ENCODE peak calls at places on chromosomes 2 and 18, in seven cellular contexts. C is CD8-positive, alpha-beta T cell; P is ovary; V is skeletal muscle cell; Y is aorta; L is stomach; X is upper lobe of right lung. E is an unnamed sample.

GRCh38 chr2:239551206-239551605 is 150.4 kb upstream of the HDAC4 start:
- DNase-seq in X (no peak), Y (no peak), P (no peak), L (no peak), C (no peak), V (no peak), E (no peak)

GRCh38 chr18:1018211-1018651 is 113.6 kb downstream of the ADCYAP1 start:
- DNase-seq in C (no peak), Y (no peak), P (no peak), X (no peak), L (no peak), V (peak; percentile 33), E (no peak)

GRCh38 chr2:96138146-96139145 is at the start of gene ASTL:
- DNase-seq in C (peak; percentile 73), X (peak; percentile 85), P (no peak), Y (no peak), L (peak; percentile 77), V (no peak), E (peak; percentile 32)

GRCh38 chr18:21550510-21550970 is 50.0 kb downstream of the ESCO1 start:
- DNase-seq in L (no peak), Y (no peak), P (no peak), C (no peak), X (no peak), V (no peak), E (no peak)

GRCh38 chr2:151766421-151767153 is 32.3 kb upstream of the NEB start:
- DNase-seq in C (no peak), P (no peak), L (no peak), V (no peak), Y (no peak), X (no peak), E (no peak)

GRCh38 chr2:85744771-85745601 is 8.8 kb upstream of the ATOH8 start:
- DNase-seq in V (peak; percentile 99), C (no peak), L (no peak), P (peak; percentile 72), X (peak; percentile 43), Y (no peak), E (no peak)

GRCh38 chr2:1856922-1857321 is 112.6 kb upstream of the PXDN start:
- DNase-seq in V (no peak), Y (no peak), P (no peak), X (no peak), C (no peak), L (no peak), E (no peak)

GRCh38 chr2:166170356-166170755 is 42.5 kb upstream of the SCN1A start:
- DNase-seq in V (peak; percentile 7), L (no peak), C (no peak), P (no peak), Y (no peak), X (no peak), E (no peak)

GRCh38 chr2:99159594-99159993 is 4.8 kb downstream of the LIPT1 start:
- DNase-seq in L (no peak), C (no peak), Y (no peak), V (no peak), P (no peak), X (no peak), E (no peak)

GRCh38 chr2:169716229-169716886 is 17.3 kb upstream of the KLHL23 start:
- DNase-seq in P (no peak), X (no peak), C (no peak), L (peak; percentile 30), Y (no peak), V (peak; percentile 45), E (no peak)

GRCh38 chr2:226334981-226335720 is 464.5 kb downstream of the IRS1 start:
- DNase-seq in X (no peak), Y (no peak), L (no peak), P (no peak), C (no peak), V (no peak), E (no peak)

GRCh38 chr2:168090366-168091019 is 156.9 kb downstream of the STK39 start:
- DNase-seq in C (no peak), P (no peak), X (no peak), Y (no peak), V (no peak), L (no peak), E (no peak)

GRCh38 chr2:1581965-1582625 is 162.2 kb downstream of the PXDN start:
- DNase-seq in V (no peak), X (no peak), C (no peak), Y (peak; percentile 14), P (no peak), L (no peak), E (no peak)

GRCh38 chr2:176182671-176183070 is 5.8 kb upstream of the HOXD1 start:
- DNase-seq in P (no peak), L (no peak), C (no peak), X (no peak), Y (no peak), V (no peak), E (no peak)

GRCh38 chr2:164079258-164079657 is 343.4 kb upstream of the FIGN start:
- DNase-seq in P (no peak), C (no peak), Y (no peak), V (no peak), L (no peak), X (no peak), E (no peak)

GRCh38 chr2:235966932-235967331 is 201.3 kb downstream of the GBX2 start:
- DNase-seq in P (no peak), L (no peak), X (no peak), Y (no peak), C (no peak), V (no peak), E (no peak)

GRCh38 chr2:235964787-235965390 is 203.3 kb downstream of the GBX2 start:
- DNase-seq in L (no peak), Y (no peak), C (no peak), X (no peak), P (no peak), V (no peak), E (no peak)

GRCh38 chr2:235961711-235962110 is 206.5 kb downstream of the GBX2 start:
- DNase-seq in C (no peak), P (no peak), V (no peak), L (no peak), Y (no peak), X (no peak), E (no peak)

GRCh38 chr2:235966396-235966795 is 201.8 kb downstream of the GBX2 start:
- DNase-seq in V (no peak), X (no peak), L (no peak), Y (no peak), P (no peak), C (no peak), E (no peak)

DNA sequence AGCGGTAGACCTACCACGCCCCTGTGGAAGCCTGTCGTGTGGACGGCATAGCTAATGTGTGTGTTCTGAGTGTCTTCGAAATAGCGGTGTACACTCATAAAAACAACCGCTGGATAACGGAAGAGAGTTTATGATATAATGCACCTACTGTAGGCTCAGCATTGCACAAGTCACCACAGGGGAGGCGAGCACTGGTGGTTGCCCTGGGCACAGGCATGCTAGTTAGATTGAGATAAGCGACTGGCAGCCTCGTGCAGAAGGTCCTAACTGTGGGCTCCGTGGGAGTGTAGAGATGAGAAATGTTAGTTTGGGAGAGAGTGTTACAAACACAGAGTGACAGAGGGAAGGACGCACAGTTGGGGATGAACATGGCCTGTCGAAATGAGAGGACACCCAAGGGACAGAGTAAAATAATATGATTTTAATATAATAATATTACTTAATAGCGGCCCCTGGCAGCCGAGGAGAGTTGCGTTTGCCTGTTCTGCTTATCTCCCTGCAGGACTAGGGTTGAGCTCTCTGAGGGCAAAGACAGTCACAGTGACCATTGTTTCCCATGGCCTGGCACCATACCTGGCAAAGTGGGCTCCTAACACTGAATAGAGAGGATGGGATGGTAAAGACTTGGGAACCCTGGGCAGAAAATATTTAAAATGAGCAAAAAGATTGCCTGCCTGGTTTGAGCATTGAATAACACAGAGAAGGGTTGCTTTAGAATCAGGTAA is 204.2 kb downstream of the GBX2 start:
- DNase-seq in V (no peak), X (no peak), C (no peak), Y (no peak), P (no peak), L (no peak), E (no peak)
- H3K4me3 ChIP-seq in V (no peak overlapping the region), X (no peak overlapping the region), C (no peak overlapping the region), Y (no peak overlapping the region), P (no peak overlapping the region), L (no peak overlapping the region), E (no peak overlapping the region)

DNA sequence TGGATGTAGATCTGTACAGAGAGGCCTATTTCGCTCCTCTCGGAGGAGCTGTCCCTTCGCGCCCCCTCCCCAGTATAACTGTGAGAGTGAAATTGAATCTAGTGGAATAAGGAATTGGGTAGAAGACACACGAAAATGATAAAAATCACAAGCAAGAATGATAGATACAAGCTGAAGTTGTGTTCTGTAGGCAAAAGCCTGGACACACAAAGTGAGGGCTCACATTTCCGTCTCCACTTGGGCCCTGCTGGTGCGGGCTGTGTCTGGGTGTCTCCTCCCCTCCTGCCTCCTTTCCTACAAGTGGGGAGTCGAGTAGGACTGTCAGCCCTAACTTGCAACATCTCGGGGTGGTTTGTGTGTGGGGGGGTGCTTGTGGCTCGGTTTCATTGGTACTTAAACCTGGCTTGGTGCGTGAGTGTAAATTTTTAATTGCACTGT is 457 bp upstream of the SP9 start:
- DNase-seq in L (no peak), Y (no peak), P (no peak), C (no peak), X (no peak), V (no peak), E (no peak)
- H3K4me3 ChIP-seq in L (no peak overlapping the region), Y (no peak overlapping the region), P (no peak overlapping the region), C (no peak overlapping the region), X (no peak overlapping the region), V (no peak overlapping the region), E (no peak overlapping the region)

DNA sequence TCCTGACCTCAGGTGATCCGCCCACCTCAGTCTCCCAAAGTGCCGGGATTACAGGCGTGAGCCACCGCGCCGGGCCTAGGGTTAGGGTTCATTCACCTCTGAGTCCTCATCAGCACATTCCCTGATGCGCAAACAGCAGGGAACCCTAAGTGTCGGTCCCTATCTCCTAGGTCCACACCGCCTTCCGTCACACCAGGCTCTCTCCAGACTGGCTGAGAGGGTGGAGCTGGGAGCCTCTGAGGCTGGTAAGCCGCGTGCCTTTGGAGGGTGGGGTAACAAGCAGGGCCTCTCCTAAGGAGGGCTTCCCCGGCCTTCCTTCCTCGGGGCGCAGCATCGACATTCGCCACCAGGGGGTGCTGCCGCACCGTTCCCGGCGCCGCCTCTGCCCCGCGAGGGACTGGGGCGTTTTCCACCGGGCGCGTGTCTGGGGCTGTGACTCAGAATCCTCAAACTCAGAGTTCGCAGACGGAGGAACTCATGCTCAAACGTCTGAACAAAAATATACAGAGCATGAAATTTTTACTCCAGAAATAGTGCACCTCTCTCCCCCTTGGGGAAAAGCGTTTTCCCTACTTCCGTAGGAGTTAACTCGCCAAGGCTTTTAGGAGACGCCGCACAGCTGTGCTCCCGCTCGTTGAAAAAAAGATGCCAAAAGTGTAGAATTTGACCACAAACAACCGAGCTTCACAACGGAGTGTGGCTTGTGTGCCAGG is 63.9 kb upstream of the ASAP2 start:
- DNase-seq in Y (peak; percentile 97), L (peak; percentile 89), P (peak; percentile 91), X (peak; percentile 94), C (peak; percentile 79), V (peak; percentile 52), E (peak; percentile 87)
- H3K4me3 ChIP-seq in Y (no peak overlapping the region), L (peak overlapping the region; percentile 32), P (peak overlapping the region; percentile 21), X (peak overlapping the region; percentile 27), C (peak overlapping the region; percentile 8), V (peak overlapping the region; percentile 17), E (peak overlapping the region; percentile 18)

DNA sequence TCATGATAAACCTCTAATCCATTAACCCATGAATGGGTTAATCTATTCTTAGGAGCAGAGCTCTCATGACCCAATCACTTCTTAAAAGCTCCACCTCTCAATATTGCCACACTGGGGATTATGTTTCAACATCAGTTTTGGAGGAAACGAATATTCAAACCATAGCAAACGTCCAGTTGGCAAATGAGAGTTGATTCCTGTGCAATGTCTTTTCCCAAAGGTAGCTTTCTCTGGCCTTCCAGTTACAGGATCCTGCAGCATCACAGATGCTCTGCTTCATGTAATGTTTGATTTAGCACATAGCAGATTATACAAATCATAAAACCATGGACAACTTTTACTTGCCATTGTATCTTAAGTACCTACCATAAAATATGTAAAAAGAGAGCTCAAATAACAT is 481.0 kb downstream of the TNS1 start:
- DNase-seq in L (no peak), Y (no peak), P (no peak), X (no peak), C (no peak), V (peak; percentile 12), E (no peak)
- H3K4me3 ChIP-seq in L (no peak overlapping the region), Y (no peak overlapping the region), P (no peak overlapping the region), X (no peak overlapping the region), C (no peak overlapping the region), V (no peak overlapping the region), E (no peak overlapping the region)

E was measured in heart right ventricle.